ENCODE peak calls at places on chromosomes 6 and 20, in ten cellular contexts. X, G, Y, I, M, L, C, E, S and O are unnamed samples.

GRCh38 chr6:38012573-38012972 is 193.0 kb downstream of the ZFAND3 start:
- DNase-seq in X (no peak), G (peak; percentile 54), Y (peak; percentile 37), I (peak; percentile 71), M (peak; percentile 41), L (peak; percentile 54), C (no peak), E (peak; percentile 74), S (peak; percentile 20), O (peak; percentile 47)

GRCh38 chr6:129678463-129678862 is 31.5 kb downstream of the ARHGAP18 start:
- DNase-seq in X (peak; percentile 63), G (no peak), Y (no peak), I (no peak), M (no peak), L (no peak), C (no peak), E (no peak), S (no peak), O (no peak)

GRCh38 chr20:12455152-12455551 is 537.5 kb downstream of the BTBD3 start:
- DNase-seq in X (no peak), G (no peak), Y (no peak), I (no peak), M (no peak), L (no peak), C (no peak), E (no peak), S (no peak), O (no peak)

GRCh38 chr6:28544211-28544610 is 18.5 kb downstream of the GPX5 start:
- DNase-seq in X (peak; percentile 45), G (no peak), Y (no peak), I (no peak), M (peak; percentile 31), L (peak; percentile 57), C (no peak), E (no peak), S (no peak), O (no peak)

GRCh38 chr6:97059473-97059872 is 134.9 kb downstream of the KLHL32 start:
- DNase-seq in X (peak; percentile 54), G (no peak), Y (peak; percentile 25), I (peak; percentile 46), M (peak; percentile 28), L (peak; percentile 22), C (no peak), E (peak; percentile 63), S (peak; percentile 16), O (no peak)

GRCh38 chr6:1724616-1725015 is 114.9 kb downstream of the FOXC1 start:
- DNase-seq in X (peak; percentile 34), G (peak; percentile 89), Y (peak; percentile 11), I (peak; percentile 96), M (no peak), L (peak; percentile 62), C (no peak), E (no peak), S (no peak), O (no peak)

GRCh38 chr6:110662468-110663211 is 152.6 kb downstream of the CDK19 start:
- DNase-seq in X (no peak), G (no peak), Y (no peak), I (no peak), M (no peak), L (no peak), C (no peak), E (peak; percentile 14), S (no peak), O (no peak)

GRCh38 chr20:48847498-48848205 is 19.9 kb upstream of the PREX1 start:
- DNase-seq in X (peak; percentile 23), G (no peak), Y (no peak), I (no peak), M (no peak), L (no peak), C (no peak), E (no peak), S (no peak), O (no peak)

GRCh38 chr20:57622201-57622570 is 2.0 kb upstream of the ZBP1 start:
- DNase-seq in X (no peak), G (no peak), Y (no peak), I (no peak), M (no peak), L (no peak), C (no peak), E (no peak), S (no peak), O (no peak)

GRCh38 chr6:125793863-125794262 is 3.1 kb downstream of the NCOA7 start:
- DNase-seq in X (no peak), G (no peak), Y (no peak), I (no peak), M (no peak), L (no peak), C (no peak), E (no peak), S (no peak), O (no peak)

GRCh38 chr20:53875452-53875851 is 194.9 kb downstream of the BCAS1 start:
- DNase-seq in X (no peak), G (no peak), Y (no peak), I (no peak), M (no peak), L (no peak), C (no peak), E (no peak), S (no peak), O (no peak)

GRCh38 chr6:43992783-43993505 is 134.3 kb downstream of the MRPL14 start:
- DNase-seq in X (no peak), G (no peak), Y (no peak), I (no peak), M (no peak), L (no peak), C (no peak), E (no peak), S (no peak), O (no peak)

GRCh38 chr20:41631826-41632225 is 13.6 kb upstream of the CHD6 start:
- DNase-seq in X (no peak), G (no peak), Y (no peak), I (no peak), M (no peak), L (no peak), C (no peak), E (peak; percentile 49), S (peak; percentile 63), O (peak; percentile 71)

GRCh38 chr6:39057251-39058155 is 8.9 kb downstream of the GLP1R start:
- DNase-seq in X (no peak), G (no peak), Y (peak; percentile 18), I (no peak), M (no peak), L (no peak), C (no peak), E (no peak), S (no peak), O (no peak)

GRCh38 chr6:50966986-50967385 is 148.3 kb downstream of the TFAP2B start:
- DNase-seq in X (no peak), G (no peak), Y (no peak), I (no peak), M (no peak), L (no peak), C (no peak), E (no peak), S (no peak), O (no peak)

GRCh38 chr6:138087549-138087948 is 19.7 kb downstream of the PERP start:
- DNase-seq in X (peak; percentile 90), G (peak; percentile 3), Y (no peak), I (peak; percentile 79), M (no peak), L (peak; percentile 88), C (no peak), E (no peak), S (no peak), O (no peak)

GRCh38 chr6:45706319-45706718 is 309.3 kb downstream of the CLIC5 start:
- DNase-seq in X (no peak), G (no peak), Y (no peak), I (no peak), M (no peak), L (no peak), C (no peak), E (no peak), S (no peak), O (no peak)

GRCh38 chr6:163906006-163906710 is 491.6 kb downstream of the QKI start:
- DNase-seq in X (no peak), G (no peak), Y (no peak), I (no peak), M (no peak), L (no peak), C (no peak), E (no peak), S (no peak), O (no peak)

GRCh38 chr6:168784426-168784825 is 343.4 kb downstream of the SMOC2 start:
- DNase-seq in X (no peak), G (no peak), Y (no peak), I (no peak), M (no peak), L (no peak), C (no peak), E (no peak), S (no peak), O (no peak)

GRCh38 chr6:166691199-166691598 is 64.1 kb upstream of the RPS6KA2 start:
- DNase-seq in X (peak; percentile 85), G (peak; percentile 44), Y (no peak), I (no peak), M (no peak), L (peak; percentile 79), C (no peak), E (peak; percentile 57), S (peak; percentile 19), O (no peak)

GRCh38 chr6:149248688-149249369 is 68.7 kb upstream of the TAB2 start:
- DNase-seq in X (no peak), G (peak; percentile 35), Y (no peak), I (no peak), M (no peak), L (no peak), C (no peak), E (no peak), S (no peak), O (no peak)

GRCh38 chr6:82030761-82031160 is 216.8 kb downstream of the IBTK start:
- DNase-seq in X (no peak), G (no peak), Y (no peak), I (no peak), M (no peak), L (peak; percentile 32), C (no peak), E (no peak), S (no peak), O (no peak)

GRCh38 chr6:39892490-39893129 is 41.7 kb downstream of the MOCS1 start:
- DNase-seq in X (no peak), G (peak; percentile 72), Y (peak; percentile 43), I (peak; percentile 41), M (peak; percentile 84), L (peak; percentile 72), C (no peak), E (peak; percentile 83), S (peak; percentile 37), O (peak; percentile 80)

GRCh38 chr20:61407561-61407960 is 155.5 kb downstream of the CDH4 start:
- DNase-seq in X (no peak), G (no peak), Y (no peak), I (no peak), M (no peak), L (no peak), C (no peak), E (no peak), S (no peak), O (no peak)

GRCh38 chr6:137043710-137044365 is 927 bp downstream of the IL20RA start:
- DNase-seq in X (peak; percentile 57), G (no peak), Y (peak; percentile 28), I (no peak), M (peak; percentile 49), L (peak; percentile 25), C (no peak), E (peak; percentile 43), S (no peak), O (no peak)

GRCh38 chr6:41546475-41546865 is 289 bp downstream of the FOXP4 start:
- DNase-seq in X (no peak), G (peak; percentile 68), Y (no peak), I (no peak), M (no peak), L (no peak), C (no peak), E (no peak), S (no peak), O (no peak)

GRCh38 chr20:39124064-39124463 is 161.9 kb downstream of the DHX35 start:
- DNase-seq in X (no peak), G (no peak), Y (no peak), I (no peak), M (no peak), L (no peak), C (no peak), E (no peak), S (no peak), O (no peak)

GRCh38 chr20:61864481-61864880 is 201.2 kb downstream of the TAF4 start:
- DNase-seq in X (no peak), G (no peak), Y (no peak), I (no peak), M (no peak), L (no peak), C (no peak), E (no peak), S (no peak), O (no peak)